ENCODE peak calls at places on chromosomes 6 and 20, in seven cellular contexts. J, B, N, V, O, G and K are unnamed samples.

GRCh38 chr6:117397536-117398227 is 28.1 kb downstream of the ROS1 start:
- DNase-seq in N (no peak), G (peak; percentile 57), V (no peak), O (no peak), B (no peak), J (no peak), K (peak; percentile 36)

GRCh38 chr20:46388945-46389344 is 17.5 kb downstream of the ELMO2 start:
- DNase-seq in G (no peak), N (no peak), V (no peak), O (no peak), B (no peak), J (no peak), K (no peak)

GRCh38 chr6:62429781-62430180 is 143.8 kb upstream of the KHDRBS2 start:
- DNase-seq in G (no peak), N (no peak), V (no peak), B (no peak), J (no peak), O (no peak), K (no peak)

GRCh38 chr20:61601361-61601760 is 349.3 kb downstream of the CDH4 start:
- DNase-seq in O (no peak), J (no peak), B (no peak), N (no peak), V (no peak), G (no peak), K (no peak)

GRCh38 chr6:119162134-119162761 is 83.8 kb upstream of the FAM184A start:
- DNase-seq in B (no peak), J (no peak), N (no peak), O (no peak), V (no peak), G (no peak), K (no peak)

GRCh38 chr6:45049188-45049843 is 278.8 kb upstream of the RUNX2 start:
- DNase-seq in N (no peak), G (no peak), O (no peak), J (no peak), B (no peak), V (no peak), K (no peak)

GRCh38 chr6:79143320-79143898 is 65.4 kb upstream of the PHIP start:
- DNase-seq in O (no peak), V (no peak), J (no peak), B (no peak), G (no peak), N (no peak), K (no peak)

GRCh38 chr6:47179286-47179685 is 130.4 kb downstream of the TNFRSF21 start:
- DNase-seq in N (no peak), V (no peak), J (no peak), G (no peak), B (no peak), O (no peak), K (no peak)

GRCh38 chr20:60138263-60139127 is 180.3 kb downstream of the CDH26 start:
- DNase-seq in B (peak; percentile 26), N (peak; percentile 48), G (peak; percentile 18), V (peak; percentile 55), J (no peak), O (peak; percentile 64), K (no peak)

GRCh38 chr20:1617055-1617454 is 2.8 kb downstream of the SIRPB1 start:
- DNase-seq in B (no peak), V (no peak), N (no peak), O (no peak), G (no peak), J (no peak), K (no peak)

GRCh38 chr20:49615401-49616153 is 47.6 kb upstream of the PTGIS start:
- DNase-seq in B (peak; percentile 38), G (peak; percentile 33), V (no peak), O (peak; percentile 57), N (no peak), J (no peak), K (no peak)

GRCh38 chr6:116624036-116624805 is 7.9 kb downstream of the RSPH4A start:
- DNase-seq in G (no peak), N (no peak), B (no peak), J (no peak), O (no peak), V (no peak), K (no peak)

GRCh38 chr6:154504865-154505449 is 5.5 kb downstream of the CNKSR3 start:
- DNase-seq in B (no peak), N (no peak), O (no peak), J (no peak), G (no peak), V (no peak), K (no peak)